ENCODE peak calls at places on chromosomes 12 and 14, in ten cellular contexts. One of them, this sample, is unnamed.

GRCh38 chr12:44551631-44552030 is 324.5 kb downstream of the NELL2 start:
- DNase-seq in tibial artery: no peak
- DNase-seq in A549: no peak
- DNase-seq in endodermal cell: no peak
- DNase-seq in esophagus muscularis mucosa: no peak
- DNase-seq in cardiac muscle cell: no peak
- DNase-seq in AG04450: no peak
- DNase-seq in GM12878: no peak
- DNase-seq in sigmoid colon: no peak
- DNase-seq in ovary: no peak
- DNase-seq in this sample: no peak

GRCh38 chr12:121499929-121500793 is 80.7 kb downstream of the KDM2B start:
- DNase-seq in tibial artery: peak
- DNase-seq in A549: peak
- DNase-seq in endodermal cell: peak
- DNase-seq in esophagus muscularis mucosa: peak
- DNase-seq in cardiac muscle cell: peak
- DNase-seq in AG04450: peak
- DNase-seq in GM12878: no peak
- DNase-seq in sigmoid colon: peak
- DNase-seq in ovary: peak
- DNase-seq in this sample: peak

GRCh38 chr14:104383931-104384775 is 195.4 kb upstream of the C14orf180 start:
- DNase-seq in tibial artery: peak
- DNase-seq in A549: no peak
- DNase-seq in endodermal cell: no peak
- DNase-seq in esophagus muscularis mucosa: no peak
- DNase-seq in cardiac muscle cell: no peak
- DNase-seq in AG04450: no peak
- DNase-seq in GM12878: no peak
- DNase-seq in sigmoid colon: peak
- DNase-seq in ovary: peak
- DNase-seq in this sample: no peak

GRCh38 chr12:24118675-24119074 is 169.2 kb upstream of the SOX5 start:
- DNase-seq in tibial artery: no peak
- DNase-seq in A549: no peak
- DNase-seq in endodermal cell: no peak
- DNase-seq in esophagus muscularis mucosa: no peak
- DNase-seq in cardiac muscle cell: peak
- DNase-seq in AG04450: no peak
- DNase-seq in GM12878: no peak
- DNase-seq in sigmoid colon: no peak
- DNase-seq in ovary: no peak
- DNase-seq in this sample: peak

GRCh38 chr14:100677925-100678765 is 48.5 kb upstream of the DLK1 start:
- DNase-seq in tibial artery: peak
- DNase-seq in A549: no peak
- DNase-seq in endodermal cell: peak
- DNase-seq in esophagus muscularis mucosa: no peak
- DNase-seq in cardiac muscle cell: peak
- DNase-seq in AG04450: peak
- DNase-seq in GM12878: no peak
- DNase-seq in sigmoid colon: peak
- DNase-seq in ovary: peak
- DNase-seq in this sample: peak

GRCh38 chr14:57495409-57495808 is 1.8 kb upstream of the CCDC198 start:
- DNase-seq in tibial artery: no peak
- DNase-seq in A549: peak
- DNase-seq in endodermal cell: no peak
- DNase-seq in esophagus muscularis mucosa: no peak
- DNase-seq in cardiac muscle cell: no peak
- DNase-seq in AG04450: no peak
- DNase-seq in GM12878: no peak
- DNase-seq in sigmoid colon: no peak
- DNase-seq in ovary: no peak
- DNase-seq in this sample: no peak

GRCh38 chr12:26523708-26524150 is 309.3 kb downstream of the ITPR2 start:
- DNase-seq in tibial artery: peak
- DNase-seq in A549: no peak
- DNase-seq in endodermal cell: no peak
- DNase-seq in esophagus muscularis mucosa: peak
- DNase-seq in cardiac muscle cell: peak
- DNase-seq in AG04450: peak
- DNase-seq in GM12878: no peak
- DNase-seq in sigmoid colon: peak
- DNase-seq in ovary: peak
- DNase-seq in this sample: peak

GRCh38 chr12:4178424-4179184 is 95.0 kb upstream of the CCND2 start:
- DNase-seq in tibial artery: no peak
- DNase-seq in A549: no peak
- DNase-seq in endodermal cell: no peak
- DNase-seq in esophagus muscularis mucosa: no peak
- DNase-seq in cardiac muscle cell: no peak
- DNase-seq in AG04450: no peak
- DNase-seq in GM12878: no peak
- DNase-seq in sigmoid colon: no peak
- DNase-seq in ovary: no peak
- DNase-seq in this sample: no peak

GRCh38 chr12:56267443-56268071 is 815 bp downstream of the COQ10A start:
- DNase-seq in tibial artery: no peak
- DNase-seq in A549: no peak
- DNase-seq in endodermal cell: no peak
- DNase-seq in esophagus muscularis mucosa: no peak
- DNase-seq in cardiac muscle cell: no peak
- DNase-seq in AG04450: no peak
- DNase-seq in GM12878: no peak
- DNase-seq in sigmoid colon: peak
- DNase-seq in ovary: peak
- DNase-seq in this sample: no peak

GRCh38 chr14:38721822-38722431 is 381.1 kb downstream of the SEC23A start:
- DNase-seq in tibial artery: peak
- DNase-seq in A549: peak
- DNase-seq in endodermal cell: peak
- DNase-seq in esophagus muscularis mucosa: no peak
- DNase-seq in cardiac muscle cell: peak
- DNase-seq in AG04450: no peak
- DNase-seq in GM12878: peak
- DNase-seq in sigmoid colon: no peak
- DNase-seq in ovary: no peak
- DNase-seq in this sample: peak

GRCh38 chr14:78075610-78076277 is 94.4 kb upstream of the NRXN3 start:
- DNase-seq in tibial artery: no peak
- DNase-seq in A549: no peak
- DNase-seq in endodermal cell: peak
- DNase-seq in esophagus muscularis mucosa: no peak
- DNase-seq in cardiac muscle cell: no peak
- DNase-seq in AG04450: no peak
- DNase-seq in GM12878: no peak
- DNase-seq in sigmoid colon: no peak
- DNase-seq in ovary: no peak
- DNase-seq in this sample: no peak

GRCh38 chr12:5830121-5830520 is 114.9 kb downstream of the ANO2 start:
- DNase-seq in tibial artery: no peak
- DNase-seq in A549: no peak
- DNase-seq in endodermal cell: no peak
- DNase-seq in esophagus muscularis mucosa: no peak
- DNase-seq in cardiac muscle cell: no peak
- DNase-seq in AG04450: no peak
- DNase-seq in GM12878: no peak
- DNase-seq in sigmoid colon: no peak
- DNase-seq in ovary: no peak
- DNase-seq in this sample: no peak

DNA sequence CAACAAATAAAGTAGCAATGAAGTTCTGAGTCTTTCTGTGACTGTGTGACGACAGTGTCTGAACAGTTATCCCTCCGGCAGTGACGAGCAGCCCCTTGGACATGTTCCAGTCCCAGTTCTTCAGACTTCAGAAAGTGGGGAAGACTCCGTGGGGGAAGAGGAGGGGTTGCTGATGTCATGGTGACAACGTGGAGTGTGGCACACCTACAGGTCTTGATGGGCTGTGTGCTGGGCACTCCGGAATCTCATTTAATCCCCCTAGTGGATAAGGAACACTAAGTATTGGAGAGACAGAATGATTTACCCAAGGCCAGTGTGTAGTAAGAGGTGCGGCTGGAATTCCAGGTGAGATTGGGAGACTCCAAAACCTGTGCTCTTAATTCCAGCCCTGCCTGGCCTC is 280.2 kb downstream of the CACNA1C start:
- DNase-seq in tibial artery: no peak
- DNase-seq in A549: peak
- DNase-seq in endodermal cell: no peak
- DNase-seq in esophagus muscularis mucosa: no peak
- DNase-seq in cardiac muscle cell: peak
- DNase-seq in AG04450: no peak
- DNase-seq in GM12878: no peak
- DNase-seq in sigmoid colon: peak
- DNase-seq in ovary: no peak
- DNase-seq in this sample: no peak
- TF ChIP-seq CTCF in tibial artery: no peak
- TF ChIP-seq CTCF in A549: no peak
- TF ChIP-seq CTCF in endodermal cell: peak
- TF ChIP-seq CTCF in esophagus muscularis mucosa: no peak
- TF ChIP-seq CTCF in cardiac muscle cell: no peak
- TF ChIP-seq CTCF in AG04450: no peak
- TF ChIP-seq CTCF in GM12878: no peak
- TF ChIP-seq CTCF in sigmoid colon: no peak
- TF ChIP-seq CTCF in ovary: no peak
- TF ChIP-seq CTCF in this sample: no peak

DNA sequence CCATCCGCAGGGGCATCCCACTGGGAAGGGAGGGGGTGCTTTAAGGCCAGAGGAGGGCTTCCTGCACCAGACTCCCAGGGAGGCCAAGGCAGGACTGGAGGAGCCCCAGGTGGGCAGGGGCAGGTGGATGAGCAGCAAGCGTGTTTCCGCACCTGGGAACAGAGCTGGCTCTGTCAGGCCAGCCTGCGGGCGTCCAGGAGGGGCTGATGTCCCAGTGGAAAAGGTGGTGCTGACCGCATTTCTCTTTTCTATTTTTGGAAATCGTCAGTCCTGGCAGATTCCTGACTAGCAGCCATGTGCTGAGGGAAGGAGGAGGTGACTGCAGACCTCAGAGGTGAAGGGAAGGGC is 27.2 kb downstream of the CHGA start:
- DNase-seq in tibial artery: no peak
- DNase-seq in A549: no peak
- DNase-seq in endodermal cell: no peak
- DNase-seq in esophagus muscularis mucosa: no peak
- DNase-seq in cardiac muscle cell: no peak
- DNase-seq in AG04450: no peak
- DNase-seq in GM12878: no peak
- DNase-seq in sigmoid colon: no peak
- DNase-seq in ovary: no peak
- DNase-seq in this sample: no peak
- H3K4me3 ChIP-seq in tibial artery: no peak
- H3K4me3 ChIP-seq in A549: no peak
- H3K4me3 ChIP-seq in endodermal cell: no peak
- H3K4me3 ChIP-seq in esophagus muscularis mucosa: no peak
- H3K4me3 ChIP-seq in cardiac muscle cell: no peak
- H3K4me3 ChIP-seq in AG04450: no peak
- H3K4me3 ChIP-seq in GM12878: no peak
- H3K4me3 ChIP-seq in sigmoid colon: no peak
- H3K4me3 ChIP-seq in ovary: no peak
- H3K4me3 ChIP-seq in this sample: no peak

DNA sequence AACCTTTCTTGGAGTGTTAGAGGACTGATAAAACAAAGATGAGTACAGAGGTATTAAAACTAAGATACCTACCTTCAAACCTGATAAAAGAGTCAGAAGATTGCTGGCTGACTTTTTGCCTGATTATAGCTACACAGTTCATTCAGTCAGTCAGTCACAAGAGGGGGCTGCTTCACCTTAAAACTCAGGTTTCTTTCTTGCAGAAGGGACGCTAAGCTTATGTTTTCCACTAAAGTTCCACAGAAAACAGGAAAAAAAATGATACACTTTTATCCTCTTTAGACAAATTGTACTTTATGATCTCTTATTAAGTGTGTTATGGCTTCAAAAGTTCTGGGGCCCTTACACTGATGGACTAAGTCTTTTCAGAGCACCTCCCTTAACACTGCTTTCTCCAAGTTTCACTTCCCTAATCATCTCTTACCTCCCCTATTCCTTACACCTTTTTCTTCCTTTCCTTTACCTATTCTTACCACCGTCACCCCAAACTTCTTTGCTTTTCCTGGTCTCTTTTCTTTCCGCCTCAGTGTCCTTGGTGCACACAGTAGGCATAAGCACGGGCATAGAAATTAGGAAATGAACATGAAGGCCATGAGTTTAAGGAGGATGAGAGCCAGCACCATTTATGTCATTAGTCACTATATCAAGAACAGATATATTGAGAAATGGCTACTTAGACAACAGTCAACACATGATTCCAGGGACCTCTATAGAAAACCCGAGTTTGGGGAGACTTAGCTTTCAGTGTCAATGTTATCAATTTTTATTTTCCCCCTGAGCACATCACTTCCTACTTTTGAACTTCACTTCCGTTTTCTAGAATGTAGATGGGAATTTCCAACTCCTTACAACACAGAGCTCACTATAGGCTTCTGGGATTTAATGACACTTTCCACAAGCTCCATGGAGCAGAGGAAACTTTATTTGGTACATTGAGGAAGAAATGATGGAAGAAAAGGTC is 448.9 kb upstream of the OR4E1 start:
- DNase-seq in tibial artery: no peak
- DNase-seq in A549: peak
- DNase-seq in endodermal cell: no peak
- DNase-seq in esophagus muscularis mucosa: no peak
- DNase-seq in cardiac muscle cell: no peak
- DNase-seq in AG04450: no peak
- DNase-seq in GM12878: no peak
- DNase-seq in sigmoid colon: no peak
- DNase-seq in ovary: no peak
- DNase-seq in this sample: no peak
- TF ChIP-seq CTCF in tibial artery: no peak
- TF ChIP-seq CTCF in A549: no peak
- TF ChIP-seq CTCF in endodermal cell: peak
- TF ChIP-seq CTCF in esophagus muscularis mucosa: no peak
- TF ChIP-seq CTCF in cardiac muscle cell: no peak
- TF ChIP-seq CTCF in AG04450: peak
- TF ChIP-seq CTCF in GM12878: no peak
- TF ChIP-seq CTCF in sigmoid colon: no peak
- TF ChIP-seq CTCF in ovary: no peak
- TF ChIP-seq CTCF in this sample: peak

GRCh38 chr12:7695159-7695930 is at the start of gene GDF3:
- DNase-seq in tibial artery: peak
- DNase-seq in A549: no peak
- DNase-seq in endodermal cell: peak
- DNase-seq in esophagus muscularis mucosa: no peak
- DNase-seq in cardiac muscle cell: peak
- DNase-seq in AG04450: no peak
- DNase-seq in GM12878: no peak
- DNase-seq in sigmoid colon: no peak
- DNase-seq in ovary: no peak
- DNase-seq in this sample: no peak
- H3K4me3 ChIP-seq in tibial artery: no peak
- H3K4me3 ChIP-seq in A549: no peak
- H3K4me3 ChIP-seq in endodermal cell: peak
- H3K4me3 ChIP-seq in esophagus muscularis mucosa: no peak
- H3K4me3 ChIP-seq in cardiac muscle cell: no peak
- H3K4me3 ChIP-seq in AG04450: no peak
- H3K4me3 ChIP-seq in GM12878: no peak
- H3K4me3 ChIP-seq in sigmoid colon: no peak
- H3K4me3 ChIP-seq in ovary: no peak
- H3K4me3 ChIP-seq in this sample: no peak